ENCODE peak calls at places on chromosome 10, in eight cellular contexts. One of them, this sample, is unnamed. For H3K4me1, the result is how much of the 10 kb centered on the place peaks cover.

GRCh38 chr10:118459642-118460193 is 117.6 kb upstream of the FAM204A start:
- DNase-seq in HCT116: peak
- DNase-seq in cardiac muscle cell: peak
- DNase-seq in OCI-LY7: peak
- DNase-seq in neuronal stem cell: peak
- DNase-seq in PC-3: peak
- DNase-seq in neural progenitor cell: peak
- DNase-seq in fibroblast of lung: peak
- DNase-seq in this sample: peak

GRCh38 chr10:60978287-60979115 is 34.5 kb upstream of the RHOBTB1 start:
- DNase-seq in HCT116: peak
- DNase-seq in fibroblast of lung: no peak
- DNase-seq in neural progenitor cell: no peak
- DNase-seq in neuronal stem cell: no peak
- DNase-seq in cardiac muscle cell: no peak
- DNase-seq in OCI-LY7: no peak
- DNase-seq in PC-3: peak
- DNase-seq in this sample: peak

GRCh38 chr10:43202657-43203490 is 64.0 kb downstream of the RASGEF1A start:
- DNase-seq in HCT116: no peak
- DNase-seq in fibroblast of lung: no peak
- DNase-seq in cardiac muscle cell: peak
- DNase-seq in OCI-LY7: peak
- DNase-seq in PC-3: no peak
- DNase-seq in neural progenitor cell: peak
- DNase-seq in neuronal stem cell: no peak
- DNase-seq in this sample: no peak

GRCh38 chr10:3477683-3478082 is 305.1 kb upstream of the PITRM1 start:
- DNase-seq in PC-3: peak
- DNase-seq in neuronal stem cell: no peak
- DNase-seq in OCI-LY7: no peak
- DNase-seq in HCT116: no peak
- DNase-seq in fibroblast of lung: peak
- DNase-seq in cardiac muscle cell: no peak
- DNase-seq in neural progenitor cell: no peak
- DNase-seq in this sample: no peak

GRCh38 chr10:75070478-75071163 is 40.8 kb upstream of the SAMD8 start:
- DNase-seq in PC-3: no peak
- DNase-seq in neural progenitor cell: no peak
- DNase-seq in fibroblast of lung: no peak
- DNase-seq in HCT116: no peak
- DNase-seq in neuronal stem cell: no peak
- DNase-seq in OCI-LY7: no peak
- DNase-seq in cardiac muscle cell: no peak
- DNase-seq in this sample: no peak

GRCh38 chr10:132357286-132358058 is 25.5 kb downstream of the LRRC27 start:
- DNase-seq in neuronal stem cell: no peak
- DNase-seq in fibroblast of lung: no peak
- DNase-seq in neural progenitor cell: no peak
- DNase-seq in PC-3: no peak
- DNase-seq in cardiac muscle cell: no peak
- DNase-seq in HCT116: no peak
- DNase-seq in OCI-LY7: no peak
- DNase-seq in this sample: no peak

GRCh38 chr10:76558586-76558985 is 1079.0 kb downstream of the KCNMA1 start:
- DNase-seq in cardiac muscle cell: no peak
- DNase-seq in fibroblast of lung: peak
- DNase-seq in PC-3: peak
- DNase-seq in HCT116: no peak
- DNase-seq in neuronal stem cell: no peak
- DNase-seq in neural progenitor cell: no peak
- DNase-seq in OCI-LY7: no peak
- DNase-seq in this sample: no peak

GRCh38 chr10:14545827-14546226 is 215.1 kb upstream of the FRMD4A start:
- DNase-seq in fibroblast of lung: peak
- DNase-seq in neuronal stem cell: no peak
- DNase-seq in cardiac muscle cell: no peak
- DNase-seq in HCT116: no peak
- DNase-seq in PC-3: peak
- DNase-seq in neural progenitor cell: no peak
- DNase-seq in OCI-LY7: peak
- DNase-seq in this sample: no peak

GRCh38 chr10:17782921-17783665 is 26.1 kb upstream of the MRC1 start:
- DNase-seq in neural progenitor cell: no peak
- DNase-seq in PC-3: peak
- DNase-seq in HCT116: no peak
- DNase-seq in fibroblast of lung: no peak
- DNase-seq in cardiac muscle cell: no peak
- DNase-seq in OCI-LY7: no peak
- DNase-seq in neuronal stem cell: no peak
- DNase-seq in this sample: peak

GRCh38 chr10:32347363-32347735 is 391 bp upstream of the EPC1 start:
- DNase-seq in cardiac muscle cell: no peak
- DNase-seq in HCT116: peak
- DNase-seq in neuronal stem cell: no peak
- DNase-seq in neural progenitor cell: no peak
- DNase-seq in OCI-LY7: no peak
- DNase-seq in fibroblast of lung: no peak
- DNase-seq in PC-3: no peak
- DNase-seq in this sample: no peak
- H3K4me1 ChIP-seq in cardiac muscle cell: under half
- H3K4me1 ChIP-seq in HCT116: under half
- H3K4me1 ChIP-seq in neuronal stem cell: under half
- H3K4me1 ChIP-seq in neural progenitor cell: under half
- H3K4me1 ChIP-seq in OCI-LY7: half or more
- H3K4me1 ChIP-seq in fibroblast of lung: under half
- H3K4me1 ChIP-seq in PC-3: under half
- H3K4me1 ChIP-seq in this sample: under half

DNA sequence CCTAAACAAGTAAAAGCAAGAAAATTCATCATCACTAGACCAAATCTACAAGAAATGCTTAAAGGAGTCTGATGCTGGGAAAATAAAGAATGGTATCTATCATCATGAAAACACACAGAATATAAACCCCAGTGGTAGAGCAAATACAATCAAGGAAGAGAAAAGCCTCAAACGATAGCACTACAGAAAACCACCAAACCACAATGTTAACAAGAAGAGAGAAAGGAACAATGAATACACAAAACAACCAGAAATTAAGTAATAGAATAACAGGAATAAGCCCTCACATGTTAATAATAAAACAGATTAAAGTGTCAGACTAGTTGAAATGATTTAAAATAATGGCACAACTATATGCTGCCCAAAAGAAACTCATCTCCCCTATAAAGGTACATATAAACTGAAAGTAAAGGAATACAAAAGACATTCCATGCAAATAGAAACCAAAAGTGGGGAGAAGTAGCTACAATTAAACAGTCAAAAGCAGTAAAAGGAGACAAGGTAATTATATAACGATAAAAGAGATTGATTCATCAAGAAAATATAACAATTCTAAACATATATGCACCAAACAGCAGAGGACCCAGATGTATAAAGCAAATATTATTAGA is 77.3 kb downstream of the JMJD1C start:
- DNase-seq in OCI-LY7: no peak
- DNase-seq in HCT116: no peak
- DNase-seq in neural progenitor cell: no peak
- DNase-seq in fibroblast of lung: no peak
- DNase-seq in PC-3: peak
- DNase-seq in cardiac muscle cell: no peak
- DNase-seq in neuronal stem cell: no peak
- DNase-seq in this sample: no peak
- H3K4me3 ChIP-seq in OCI-LY7: no peak
- H3K4me3 ChIP-seq in HCT116: no peak
- H3K4me3 ChIP-seq in neural progenitor cell: no peak
- H3K4me3 ChIP-seq in fibroblast of lung: no peak
- H3K4me3 ChIP-seq in PC-3: no peak
- H3K4me3 ChIP-seq in cardiac muscle cell: no peak
- H3K4me3 ChIP-seq in neuronal stem cell: no peak
- H3K4me3 ChIP-seq in this sample: no peak

DNA sequence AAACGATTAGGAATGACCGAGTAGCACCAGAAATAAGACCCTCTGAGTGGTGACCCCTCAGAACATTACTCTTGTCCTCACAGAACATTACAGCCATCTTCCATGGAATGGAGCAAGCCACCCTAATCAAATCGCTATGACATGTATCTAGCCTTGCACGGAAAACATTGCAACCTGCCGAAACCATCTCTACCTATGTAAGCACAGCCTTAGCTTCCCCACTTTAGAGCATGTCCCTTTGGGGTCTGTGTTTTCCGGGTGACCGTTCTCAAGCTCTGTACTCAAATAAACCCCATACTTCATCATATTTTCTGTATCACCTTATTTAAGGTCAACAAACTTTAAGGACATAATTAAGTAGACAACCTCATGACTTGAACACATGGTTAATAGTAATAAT is 179.0 kb downstream of the PRKCQ start:
- DNase-seq in neural progenitor cell: no peak
- DNase-seq in PC-3: no peak
- DNase-seq in fibroblast of lung: no peak
- DNase-seq in cardiac muscle cell: no peak
- DNase-seq in neuronal stem cell: no peak
- DNase-seq in HCT116: no peak
- DNase-seq in OCI-LY7: no peak
- DNase-seq in this sample: no peak
- H3K27ac ChIP-seq in neural progenitor cell: no peak
- H3K27ac ChIP-seq in PC-3: peak
- H3K27ac ChIP-seq in fibroblast of lung: no peak
- H3K27ac ChIP-seq in cardiac muscle cell: no peak
- H3K27ac ChIP-seq in neuronal stem cell: no peak
- H3K27ac ChIP-seq in HCT116: peak
- H3K27ac ChIP-seq in OCI-LY7: no peak
- H3K27ac ChIP-seq in this sample: no peak

GRCh38 chr10:11171452-11171851 is 153.8 kb downstream of the CELF2 start:
- DNase-seq in neural progenitor cell: no peak
- DNase-seq in cardiac muscle cell: no peak
- DNase-seq in HCT116: no peak
- DNase-seq in OCI-LY7: no peak
- DNase-seq in PC-3: no peak
- DNase-seq in fibroblast of lung: no peak
- DNase-seq in neuronal stem cell: no peak
- DNase-seq in this sample: no peak
- H3K4me1 ChIP-seq in neural progenitor cell: under half
- H3K4me1 ChIP-seq in cardiac muscle cell: half or more
- H3K4me1 ChIP-seq in HCT116: under half
- H3K4me1 ChIP-seq in OCI-LY7: under half
- H3K4me1 ChIP-seq in PC-3: under half
- H3K4me1 ChIP-seq in fibroblast of lung: under half
- H3K4me1 ChIP-seq in neuronal stem cell: under half
- H3K4me1 ChIP-seq in this sample: under half

GRCh38 chr10:123045961-123046731 is 37.3 kb downstream of the ACADSB start:
- DNase-seq in HCT116: no peak
- DNase-seq in PC-3: no peak
- DNase-seq in neural progenitor cell: no peak
- DNase-seq in cardiac muscle cell: no peak
- DNase-seq in fibroblast of lung: no peak
- DNase-seq in OCI-LY7: no peak
- DNase-seq in neuronal stem cell: no peak
- DNase-seq in this sample: no peak
- H3K4me3 ChIP-seq in HCT116: no peak
- H3K4me3 ChIP-seq in PC-3: no peak
- H3K4me3 ChIP-seq in neural progenitor cell: no peak
- H3K4me3 ChIP-seq in cardiac muscle cell: no peak
- H3K4me3 ChIP-seq in fibroblast of lung: no peak
- H3K4me3 ChIP-seq in OCI-LY7: no peak
- H3K4me3 ChIP-seq in neuronal stem cell: no peak
- H3K4me3 ChIP-seq in this sample: no peak

GRCh38 chr10:89463846-89464537 is 49.6 kb downstream of the IFIT5 start:
- DNase-seq in cardiac muscle cell: peak
- DNase-seq in neural progenitor cell: no peak
- DNase-seq in OCI-LY7: no peak
- DNase-seq in neuronal stem cell: no peak
- DNase-seq in fibroblast of lung: no peak
- DNase-seq in PC-3: no peak
- DNase-seq in HCT116: no peak
- DNase-seq in this sample: no peak
- H3K27ac ChIP-seq in cardiac muscle cell: peak
- H3K27ac ChIP-seq in neural progenitor cell: no peak
- H3K27ac ChIP-seq in OCI-LY7: no peak
- H3K27ac ChIP-seq in neuronal stem cell: no peak
- H3K27ac ChIP-seq in fibroblast of lung: no peak
- H3K27ac ChIP-seq in PC-3: no peak
- H3K27ac ChIP-seq in HCT116: no peak
- H3K27ac ChIP-seq in this sample: no peak

GRCh38 chr10:129442866-129443265 is 24.2 kb upstream of the MGMT start:
- DNase-seq in OCI-LY7: no peak
- DNase-seq in fibroblast of lung: no peak
- DNase-seq in cardiac muscle cell: no peak
- DNase-seq in neuronal stem cell: no peak
- DNase-seq in neural progenitor cell: no peak
- DNase-seq in PC-3: no peak
- DNase-seq in HCT116: no peak
- DNase-seq in this sample: no peak

GRCh38 chr10:129450391-129450790 is 16.6 kb upstream of the MGMT start:
- DNase-seq in PC-3: no peak
- DNase-seq in OCI-LY7: no peak
- DNase-seq in neuronal stem cell: no peak
- DNase-seq in cardiac muscle cell: no peak
- DNase-seq in neural progenitor cell: no peak
- DNase-seq in HCT116: no peak
- DNase-seq in fibroblast of lung: no peak
- DNase-seq in this sample: no peak

GRCh38 chr10:129445445-129445844 is 21.6 kb upstream of the MGMT start:
- DNase-seq in neuronal stem cell: no peak
- DNase-seq in fibroblast of lung: no peak
- DNase-seq in HCT116: no peak
- DNase-seq in OCI-LY7: no peak
- DNase-seq in cardiac muscle cell: no peak
- DNase-seq in neural progenitor cell: no peak
- DNase-seq in PC-3: no peak
- DNase-seq in this sample: no peak

GRCh38 chr10:129448539-129448938 is 18.5 kb upstream of the MGMT start:
- DNase-seq in PC-3: no peak
- DNase-seq in OCI-LY7: no peak
- DNase-seq in fibroblast of lung: no peak
- DNase-seq in neural progenitor cell: no peak
- DNase-seq in neuronal stem cell: no peak
- DNase-seq in HCT116: no peak
- DNase-seq in cardiac muscle cell: no peak
- DNase-seq in this sample: no peak

DNA sequence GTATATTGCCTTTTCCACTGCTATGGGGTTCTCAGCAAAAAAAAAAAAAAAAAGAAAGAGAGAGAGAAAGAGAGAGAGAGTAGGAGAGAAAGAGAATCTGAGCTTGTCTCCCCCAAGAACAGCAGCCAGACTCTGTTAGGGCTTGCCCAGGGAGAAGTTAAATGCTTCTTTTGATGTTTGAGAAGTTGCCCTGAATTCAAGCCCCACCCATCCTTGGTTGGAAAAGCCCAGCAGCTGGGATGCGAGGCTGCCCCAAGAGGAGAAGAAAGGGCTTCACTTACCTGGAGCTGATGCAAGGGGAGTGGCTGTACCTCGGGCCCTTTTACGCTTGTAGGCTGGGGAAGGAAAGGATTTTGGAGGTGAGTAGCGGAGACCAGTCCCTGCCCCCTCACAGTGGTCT is 20.9 kb upstream of the MGMT start:
- DNase-seq in OCI-LY7: no peak
- DNase-seq in neuronal stem cell: no peak
- DNase-seq in PC-3: no peak
- DNase-seq in cardiac muscle cell: no peak
- DNase-seq in fibroblast of lung: no peak
- DNase-seq in neural progenitor cell: no peak
- DNase-seq in HCT116: no peak
- DNase-seq in this sample: no peak
- H3K4me1 ChIP-seq in OCI-LY7: under half
- H3K4me1 ChIP-seq in neuronal stem cell: under half
- H3K4me1 ChIP-seq in PC-3: under half
- H3K4me1 ChIP-seq in cardiac muscle cell: under half
- H3K4me1 ChIP-seq in fibroblast of lung: under half
- H3K4me1 ChIP-seq in neural progenitor cell: under half
- H3K4me1 ChIP-seq in HCT116: under half
- H3K4me1 ChIP-seq in this sample: under half